ENCODE peak calls at places on chromosomes 1 and 21, in eight cellular contexts. M is endothelial cell of umbilical vein, U is tibial artery, O is ovary, T is lower lobe of right lung, L is astrocyte of the spinal cord, E is endothelial cell, Z is brain microvascular endothelial cell. K is an unnamed sample.

GRCh38 chr1:145729661-145730436 is 10.6 kb downstream of the CD160 start:
- DNase-seq in M (no peak), O (no peak), Z (no peak), T (no peak), E (no peak), U (no peak), L (no peak), K (no peak)

GRCh38 chr1:173149887-173150286 is 57.2 kb downstream of the TNFSF4 start:
- DNase-seq in Z (peak), E (no peak), L (peak), T (no peak), M (no peak), U (no peak), O (no peak), K (peak)

GRCh38 chr1:162725301-162725834 is 65.1 kb upstream of the HSD17B7 start:
- DNase-seq in T (no peak), U (no peak), E (no peak), M (no peak), Z (no peak), O (no peak), L (no peak), K (no peak)

GRCh38 chr1:40699787-40700186 is 8.3 kb downstream of the NFYC start:
- DNase-seq in L (no peak), M (no peak), U (no peak), Z (no peak), O (no peak), E (no peak), T (no peak), K (no peak)

GRCh38 chr1:2213576-2214505 is 14.3 kb upstream of the SKI start:
- DNase-seq in O (peak), U (peak), M (peak), Z (peak), L (peak), E (no peak), T (peak), K (no peak)

GRCh38 chr1:207140536-207140935 is 36.5 kb downstream of the C4BPA start:
- DNase-seq in E (no peak), L (no peak), U (no peak), M (no peak), T (no peak), Z (peak), O (no peak), K (no peak)

GRCh38 chr21:44347911-44348451 is 5.4 kb upstream of the TRPM2 start:
- DNase-seq in U (no peak), O (no peak), Z (no peak), L (no peak), T (peak), E (no peak), M (no peak), K (no peak)

GRCh38 chr21:30839304-30839703 is 9.7 kb upstream of the KRTAP7-1 start:
- DNase-seq in M (no peak), O (no peak), E (peak), U (no peak), L (no peak), T (no peak), Z (peak), K (no peak)

GRCh38 chr1:50368179-50369007 is 54.9 kb downstream of the DMRTA2 start:
- DNase-seq in E (peak), O (peak), M (peak), T (no peak), Z (peak), L (peak), U (no peak), K (no peak)

GRCh38 chr1:230458509-230458908 is 32.4 kb upstream of the PGBD5 start:
- DNase-seq in T (no peak), E (no peak), U (no peak), M (no peak), Z (no peak), O (no peak), L (peak), K (no peak)

GRCh38 chr1:55559111-55559510 is 343.9 kb upstream of the USP24 start:
- DNase-seq in E (no peak), Z (no peak), L (no peak), T (no peak), O (no peak), M (no peak), U (no peak), K (no peak)

GRCh38 chr1:64744492-64745180 is at the start of gene RAVER2:
- DNase-seq in L (peak), E (peak), T (peak), U (peak), Z (peak), O (peak), M (peak), K (peak)
- TF ChIP-seq CTCF in L (peak), E (no peak), T (peak), U (peak), Z (peak), O (no peak), M (peak), K (peak)

DNA sequence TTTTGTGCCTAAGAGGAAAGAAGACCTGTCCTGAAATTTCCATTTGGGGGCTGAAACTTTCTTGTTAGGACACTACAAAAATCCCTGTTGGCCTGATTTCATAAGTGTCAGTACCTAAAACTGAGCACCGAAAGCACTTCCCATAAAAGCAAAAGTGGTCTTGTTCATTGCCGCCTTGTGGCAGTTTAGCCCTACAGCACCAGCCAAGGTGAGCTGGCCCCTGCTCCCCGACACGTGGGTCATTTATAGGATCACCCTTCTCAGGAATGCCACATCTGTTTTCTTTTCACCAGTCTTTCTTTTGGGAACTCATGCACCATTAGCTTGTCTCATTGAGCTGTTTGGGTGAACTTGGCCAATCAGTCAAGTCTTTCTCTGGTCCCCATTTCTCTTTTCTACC is 155.8 kb upstream of the KAZN start:
- DNase-seq in E (no peak), Z (no peak), O (no peak), L (no peak), T (no peak), M (no peak), U (no peak), K (no peak)
- TF ChIP-seq CTCF in E (no peak), Z (no peak), O (no peak), L (no peak), T (no peak), M (no peak), U (no peak), K (no peak)

GRCh38 chr1:110148961-110149360 is 1.3 kb upstream of the SLC6A17 start:
- DNase-seq in L (no peak), U (no peak), Z (no peak), O (no peak), M (no peak), E (no peak), T (no peak), K (no peak)
- TF ChIP-seq CTCF in L (peak), U (no peak), Z (peak), O (no peak), M (no peak), E (peak), T (no peak), K (no peak)

GRCh38 chr1:3482590-3482899 is 28.1 kb downstream of the ARHGEF16 start:
- DNase-seq in Z (no peak), L (no peak), M (no peak), U (no peak), O (no peak), E (no peak), T (no peak), K (no peak)
- TF ChIP-seq CTCF in Z (peak), L (no peak), M (peak), U (no peak), O (no peak), E (no peak), T (no peak), K (no peak)

DNA sequence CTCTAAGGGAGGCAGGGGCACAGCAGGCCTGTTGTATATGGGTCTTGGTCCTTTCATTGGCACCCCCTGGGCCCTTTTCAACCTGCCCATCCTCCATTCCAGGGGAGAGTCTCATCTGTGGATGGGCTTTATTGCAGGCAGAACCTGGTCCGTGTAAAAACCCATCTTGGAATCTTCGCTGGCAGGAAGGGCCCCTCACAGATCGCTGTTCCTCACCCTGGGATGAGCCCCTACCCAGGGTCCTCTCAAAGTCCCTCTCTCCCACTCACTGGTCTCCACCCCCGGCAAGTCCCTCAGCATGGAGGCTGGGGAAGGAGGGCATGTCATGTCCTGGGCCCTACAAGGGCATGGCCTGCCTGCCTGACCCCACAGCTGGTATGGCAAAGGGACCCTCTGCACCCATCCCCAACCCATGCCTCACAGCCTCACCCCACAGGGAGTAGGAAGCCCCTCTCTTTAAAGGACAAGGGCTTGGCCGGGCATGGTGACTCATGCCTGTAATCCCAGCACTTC is 13.3 kb upstream of the CDA start:
- DNase-seq in M (no peak), O (no peak), L (no peak), E (no peak), Z (no peak), U (no peak), T (no peak), K (no peak)
- TF ChIP-seq CTCF in M (no peak), O (no peak), L (no peak), E (no peak), Z (no peak), U (peak), T (no peak), K (no peak)

DNA sequence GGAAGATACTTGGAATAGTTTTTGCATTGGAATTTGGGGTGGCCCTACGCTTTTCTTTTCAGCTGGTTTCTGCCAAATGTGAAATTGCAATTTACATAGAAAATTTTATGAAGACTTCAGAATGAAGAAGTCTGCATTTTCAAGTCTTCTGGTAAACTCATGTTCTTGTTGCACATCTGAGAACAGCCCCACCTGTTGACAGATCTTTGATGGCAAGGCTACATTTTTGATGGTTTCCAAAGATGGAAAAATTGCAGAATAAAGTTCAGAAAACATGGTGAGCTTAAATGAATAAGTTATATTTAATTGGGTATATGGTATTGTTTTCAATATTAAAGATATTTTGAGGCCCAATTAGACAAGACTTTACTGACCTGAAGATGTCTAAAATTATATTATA is 25.4 kb downstream of the OLFM3 start:
- DNase-seq in Z (no peak), E (no peak), O (no peak), M (no peak), T (no peak), U (no peak), L (no peak), K (no peak)
- TF ChIP-seq CTCF in Z (no peak), E (no peak), O (no peak), M (no peak), T (no peak), U (no peak), L (no peak), K (no peak)